ENCODE peak calls at places on chromosomes 4 and X, in six cellular contexts. One of them, this sample, is unnamed. For H3K36me3, the result is how much of the 10 kb centered on the place peaks cover.

GRCh38 chr4:187236491-187236890 is 512.8 kb upstream of the FAT1 start:
- DNase-seq in CD4-positive, CD25-positive, alpha-beta regulatory T cell: no peak
- DNase-seq in spleen: no peak
- DNase-seq in lower lobe of right lung: no peak
- DNase-seq in kidney: no peak
- DNase-seq in RWPE2: no peak
- DNase-seq in this sample: no peak

GRCh38 chr4:176443117-176443516 is 123.4 kb downstream of the SPCS3 start:
- DNase-seq in CD4-positive, CD25-positive, alpha-beta regulatory T cell: no peak
- DNase-seq in spleen: no peak
- DNase-seq in lower lobe of right lung: no peak
- DNase-seq in kidney: no peak
- DNase-seq in RWPE2: no peak
- DNase-seq in this sample: no peak

GRCh38 chrX:14409341-14409740 is 120.0 kb upstream of the GLRA2 start:
- DNase-seq in CD4-positive, CD25-positive, alpha-beta regulatory T cell: no peak
- DNase-seq in spleen: no peak
- DNase-seq in lower lobe of right lung: no peak
- DNase-seq in kidney: no peak
- DNase-seq in RWPE2: no peak
- DNase-seq in this sample: no peak

GRCh38 chrX:119041175-119041574 is 31.6 kb upstream of the CT47C1 start:
- DNase-seq in CD4-positive, CD25-positive, alpha-beta regulatory T cell: no peak
- DNase-seq in spleen: no peak
- DNase-seq in lower lobe of right lung: no peak
- DNase-seq in kidney: no peak
- DNase-seq in RWPE2: no peak
- DNase-seq in this sample: no peak

GRCh38 chr4:168993724-168994510 is 16.1 kb downstream of the CBR4 start:
- DNase-seq in CD4-positive, CD25-positive, alpha-beta regulatory T cell: no peak
- DNase-seq in spleen: no peak
- DNase-seq in lower lobe of right lung: no peak
- DNase-seq in kidney: no peak
- DNase-seq in RWPE2: no peak
- DNase-seq in this sample: no peak

GRCh38 chr4:154490589-154491340 is 834 bp downstream of the DCHS2 start:
- DNase-seq in CD4-positive, CD25-positive, alpha-beta regulatory T cell: no peak
- DNase-seq in spleen: peak
- DNase-seq in lower lobe of right lung: no peak
- DNase-seq in kidney: peak
- DNase-seq in RWPE2: peak
- DNase-seq in this sample: no peak

GRCh38 chr4:110005461-110006056 is 92.9 kb downstream of the EGF start:
- DNase-seq in CD4-positive, CD25-positive, alpha-beta regulatory T cell: no peak
- DNase-seq in spleen: no peak
- DNase-seq in lower lobe of right lung: no peak
- DNase-seq in kidney: no peak
- DNase-seq in RWPE2: no peak
- DNase-seq in this sample: peak

GRCh38 chrX:100410901-100411801 is 1.1 kb upstream of the PCDH19 start:
- DNase-seq in CD4-positive, CD25-positive, alpha-beta regulatory T cell: no peak
- DNase-seq in spleen: no peak
- DNase-seq in lower lobe of right lung: no peak
- DNase-seq in kidney: peak
- DNase-seq in RWPE2: no peak
- DNase-seq in this sample: no peak

GRCh38 chr4:1213336-1213995 is 35.5 kb downstream of the CTBP1 start:
- DNase-seq in CD4-positive, CD25-positive, alpha-beta regulatory T cell: no peak
- DNase-seq in spleen: no peak
- DNase-seq in lower lobe of right lung: no peak
- DNase-seq in kidney: peak
- DNase-seq in RWPE2: no peak
- DNase-seq in this sample: no peak

GRCh38 chrX:18252644-18253359 is 32.1 kb upstream of the BEND2 start:
- DNase-seq in CD4-positive, CD25-positive, alpha-beta regulatory T cell: no peak
- DNase-seq in spleen: no peak
- DNase-seq in lower lobe of right lung: no peak
- DNase-seq in kidney: no peak
- DNase-seq in RWPE2: no peak
- DNase-seq in this sample: no peak

GRCh38 chr4:42366959-42367358 is 30.3 kb upstream of the SHISA3 start:
- DNase-seq in CD4-positive, CD25-positive, alpha-beta regulatory T cell: no peak
- DNase-seq in spleen: no peak
- DNase-seq in lower lobe of right lung: no peak
- DNase-seq in kidney: no peak
- DNase-seq in RWPE2: no peak
- DNase-seq in this sample: no peak

GRCh38 chr4:173410106-173410505 is 11.2 kb upstream of the SCRG1 start:
- DNase-seq in CD4-positive, CD25-positive, alpha-beta regulatory T cell: no peak
- DNase-seq in spleen: no peak
- DNase-seq in lower lobe of right lung: no peak
- DNase-seq in kidney: no peak
- DNase-seq in RWPE2: no peak
- DNase-seq in this sample: no peak

GRCh38 chr4:37904824-37905223 is 13.9 kb downstream of the TBC1D1 start:
- DNase-seq in CD4-positive, CD25-positive, alpha-beta regulatory T cell: no peak
- DNase-seq in spleen: no peak
- DNase-seq in lower lobe of right lung: no peak
- DNase-seq in kidney: no peak
- DNase-seq in RWPE2: no peak
- DNase-seq in this sample: no peak

GRCh38 chrX:13658602-13659001 is 5.7 kb downstream of the TCEANC start:
- DNase-seq in CD4-positive, CD25-positive, alpha-beta regulatory T cell: no peak
- DNase-seq in spleen: no peak
- DNase-seq in lower lobe of right lung: no peak
- DNase-seq in kidney: no peak
- DNase-seq in RWPE2: no peak
- DNase-seq in this sample: peak

GRCh38 chr4:43277003-43277402 is 384.5 kb downstream of the GRXCR1 start:
- DNase-seq in CD4-positive, CD25-positive, alpha-beta regulatory T cell: no peak
- DNase-seq in spleen: no peak
- DNase-seq in lower lobe of right lung: no peak
- DNase-seq in kidney: no peak
- DNase-seq in RWPE2: no peak
- DNase-seq in this sample: no peak

GRCh38 chr4:139208404-139208945 is 31.5 kb upstream of the ELF2 start:
- DNase-seq in CD4-positive, CD25-positive, alpha-beta regulatory T cell: no peak
- DNase-seq in spleen: no peak
- DNase-seq in lower lobe of right lung: no peak
- DNase-seq in kidney: no peak
- DNase-seq in RWPE2: no peak
- DNase-seq in this sample: no peak

GRCh38 chr4:122356317-122356818 is 22.4 kb upstream of the ADAD1 start:
- DNase-seq in CD4-positive, CD25-positive, alpha-beta regulatory T cell: no peak
- DNase-seq in spleen: no peak
- DNase-seq in lower lobe of right lung: no peak
- DNase-seq in kidney: no peak
- DNase-seq in RWPE2: no peak
- DNase-seq in this sample: no peak

GRCh38 chrX:41605144-41605543 is 83.6 kb upstream of the GPR34 start:
- DNase-seq in CD4-positive, CD25-positive, alpha-beta regulatory T cell: no peak
- DNase-seq in spleen: no peak
- DNase-seq in lower lobe of right lung: no peak
- DNase-seq in kidney: no peak
- DNase-seq in RWPE2: no peak
- DNase-seq in this sample: no peak

GRCh38 chr4:167143018-167143417 is 91.3 kb downstream of the SPOCK3 start:
- DNase-seq in CD4-positive, CD25-positive, alpha-beta regulatory T cell: no peak
- DNase-seq in spleen: no peak
- DNase-seq in lower lobe of right lung: no peak
- DNase-seq in kidney: no peak
- DNase-seq in RWPE2: no peak
- DNase-seq in this sample: no peak

GRCh38 chr4:80271806-80272205 is 5.3 kb downstream of the FGF5 start:
- DNase-seq in CD4-positive, CD25-positive, alpha-beta regulatory T cell: no peak
- DNase-seq in spleen: no peak
- DNase-seq in lower lobe of right lung: no peak
- DNase-seq in kidney: no peak
- DNase-seq in RWPE2: no peak
- DNase-seq in this sample: no peak
- H3K27ac ChIP-seq in CD4-positive, CD25-positive, alpha-beta regulatory T cell: no peak
- H3K27ac ChIP-seq in spleen: no peak
- H3K27ac ChIP-seq in lower lobe of right lung: no peak
- H3K27ac ChIP-seq in kidney: no peak
- H3K27ac ChIP-seq in RWPE2: no peak
- H3K27ac ChIP-seq in this sample: no peak

GRCh38 chr4:112648263-112649054 is 11.5 kb downstream of the LARP7 start:
- DNase-seq in CD4-positive, CD25-positive, alpha-beta regulatory T cell: no peak
- DNase-seq in spleen: no peak
- DNase-seq in lower lobe of right lung: no peak
- DNase-seq in kidney: no peak
- DNase-seq in RWPE2: no peak
- DNase-seq in this sample: no peak
- H3K4me3 ChIP-seq in CD4-positive, CD25-positive, alpha-beta regulatory T cell: no peak
- H3K4me3 ChIP-seq in spleen: no peak
- H3K4me3 ChIP-seq in lower lobe of right lung: no peak
- H3K4me3 ChIP-seq in kidney: no peak
- H3K4me3 ChIP-seq in RWPE2: no peak
- H3K4me3 ChIP-seq in this sample: no peak

DNA sequence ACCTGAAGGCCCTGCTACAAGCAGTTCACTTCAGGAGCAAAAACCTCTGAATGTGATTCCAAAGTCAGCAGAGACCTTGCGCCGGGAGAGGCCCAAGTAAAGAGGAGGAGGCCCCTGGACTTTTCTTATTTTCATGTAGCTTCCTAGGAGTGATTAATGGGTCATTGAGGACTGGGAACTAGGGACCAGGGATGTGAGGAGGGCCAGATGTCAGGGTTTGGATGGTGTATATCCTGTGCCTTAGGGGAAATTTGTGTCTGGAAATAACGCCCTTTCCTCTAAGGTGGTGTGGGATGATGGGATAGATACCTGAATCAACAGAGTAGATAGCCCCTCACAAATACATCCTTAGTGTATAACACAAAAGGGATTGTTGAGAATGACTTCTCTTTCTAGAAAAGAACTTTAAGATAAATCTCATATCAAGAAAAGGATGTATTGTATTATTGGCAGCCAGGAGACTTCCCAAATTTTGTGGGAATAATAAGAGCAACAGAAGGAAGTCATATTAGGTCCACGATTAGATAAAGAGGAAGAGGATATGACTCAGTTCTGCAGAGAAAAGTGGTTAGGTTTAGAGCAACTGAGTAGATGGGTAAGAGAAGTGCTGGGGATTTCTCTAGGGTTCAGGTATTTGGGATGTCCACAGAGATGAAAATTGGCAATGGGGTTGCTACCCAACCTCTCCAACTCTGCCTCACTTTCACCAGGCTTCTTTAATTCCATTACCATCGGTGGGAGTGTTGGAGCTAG is 1.1 kb downstream of the ITGB1BP2 start:
- DNase-seq in CD4-positive, CD25-positive, alpha-beta regulatory T cell: no peak
- DNase-seq in spleen: no peak
- DNase-seq in lower lobe of right lung: no peak
- DNase-seq in kidney: no peak
- DNase-seq in RWPE2: no peak
- DNase-seq in this sample: no peak
- H3K36me3 ChIP-seq in CD4-positive, CD25-positive, alpha-beta regulatory T cell: under half
- H3K36me3 ChIP-seq in spleen: under half
- H3K36me3 ChIP-seq in lower lobe of right lung: under half
- H3K36me3 ChIP-seq in kidney: under half
- H3K36me3 ChIP-seq in RWPE2: under half
- H3K36me3 ChIP-seq in this sample: under half

GRCh38 chrX:21735753-21736127 is 22.2 kb downstream of the SMPX start:
- DNase-seq in CD4-positive, CD25-positive, alpha-beta regulatory T cell: no peak
- DNase-seq in spleen: no peak
- DNase-seq in lower lobe of right lung: no peak
- DNase-seq in kidney: no peak
- DNase-seq in RWPE2: no peak
- DNase-seq in this sample: no peak

GRCh38 chrX:21735038-21735752 is 22.7 kb downstream of the SMPX start:
- DNase-seq in CD4-positive, CD25-positive, alpha-beta regulatory T cell: no peak
- DNase-seq in spleen: no peak
- DNase-seq in lower lobe of right lung: no peak
- DNase-seq in kidney: no peak
- DNase-seq in RWPE2: no peak
- DNase-seq in this sample: no peak

GRCh38 chrX:21733705-21734104 is 24.2 kb downstream of the SMPX start:
- DNase-seq in CD4-positive, CD25-positive, alpha-beta regulatory T cell: no peak
- DNase-seq in spleen: no peak
- DNase-seq in lower lobe of right lung: no peak
- DNase-seq in kidney: no peak
- DNase-seq in RWPE2: no peak
- DNase-seq in this sample: no peak

GRCh38 chrX:21730011-21730410 is 27.9 kb downstream of the SMPX start:
- DNase-seq in CD4-positive, CD25-positive, alpha-beta regulatory T cell: no peak
- DNase-seq in spleen: no peak
- DNase-seq in lower lobe of right lung: no peak
- DNase-seq in kidney: no peak
- DNase-seq in RWPE2: no peak
- DNase-seq in this sample: no peak

GRCh38 chrX:21734175-21734574 is 23.7 kb downstream of the SMPX start:
- DNase-seq in CD4-positive, CD25-positive, alpha-beta regulatory T cell: no peak
- DNase-seq in spleen: no peak
- DNase-seq in lower lobe of right lung: no peak
- DNase-seq in kidney: no peak
- DNase-seq in RWPE2: no peak
- DNase-seq in this sample: no peak
- H3K27ac ChIP-seq in CD4-positive, CD25-positive, alpha-beta regulatory T cell: no peak
- H3K27ac ChIP-seq in spleen: no peak
- H3K27ac ChIP-seq in lower lobe of right lung: no peak
- H3K27ac ChIP-seq in kidney: no peak
- H3K27ac ChIP-seq in RWPE2: no peak
- H3K27ac ChIP-seq in this sample: no peak

GRCh38 chr4:70997068-70997467 is 3.6 kb downstream of the DCK start:
- DNase-seq in CD4-positive, CD25-positive, alpha-beta regulatory T cell: no peak
- DNase-seq in spleen: no peak
- DNase-seq in lower lobe of right lung: no peak
- DNase-seq in kidney: no peak
- DNase-seq in RWPE2: no peak
- DNase-seq in this sample: no peak
- H3K4me3 ChIP-seq in CD4-positive, CD25-positive, alpha-beta regulatory T cell: peak
- H3K4me3 ChIP-seq in spleen: no peak
- H3K4me3 ChIP-seq in lower lobe of right lung: no peak
- H3K4me3 ChIP-seq in kidney: no peak
- H3K4me3 ChIP-seq in RWPE2: no peak
- H3K4me3 ChIP-seq in this sample: peak